ENCODE peak calls at places on chromosomes 4 and X, in ten cellular contexts. S, B, X, F, W, R, M, I, D and A are unnamed samples.

GRCh38 chrX:134551365-134552095 is 91.6 kb downstream of the HPRT1 start:
- DNase-seq in S (no peak), B (no peak), X (no peak), F (no peak), W (no peak), R (no peak), M (no peak), I (peak), D (peak), A (no peak)

GRCh38 chr4:147546341-147546740 is 65.4 kb downstream of the EDNRA start:
- DNase-seq in S (no peak), B (no peak), X (no peak), F (no peak), W (no peak), R (no peak), M (no peak), I (peak), D (peak), A (no peak)

GRCh38 chrX:110145305-110145704 is 142.4 kb downstream of the TMEM164 start:
- DNase-seq in S (no peak), B (no peak), X (no peak), F (no peak), W (no peak), R (no peak), M (no peak), I (no peak), D (no peak), A (no peak)

GRCh38 chrX:40173662-40174593 is 76.2 kb upstream of the BCOR start:
- DNase-seq in S (peak), B (no peak), X (peak), F (no peak), W (peak), R (no peak), M (peak), I (no peak), D (no peak), A (peak)

GRCh38 chr4:82621212-82621611 is 59.4 kb upstream of the TMEM150C start:
- DNase-seq in S (no peak), B (no peak), X (no peak), F (no peak), W (no peak), R (no peak), M (no peak), I (no peak), D (no peak), A (no peak)

GRCh38 chr4:83124079-83124780 is 9.7 kb upstream of the PLAC8 start:
- DNase-seq in S (no peak), B (no peak), X (peak), F (peak), W (no peak), R (no peak), M (no peak), I (no peak), D (no peak), A (no peak)

GRCh38 chr4:190020790-190021717 is 6.0 kb downstream of the FRG2 start:
- DNase-seq in S (peak), B (no peak), X (no peak), F (no peak), W (no peak), R (no peak), M (peak), I (peak), D (peak), A (peak)

GRCh38 chrX:29024813-29025342 is 437.6 kb downstream of the IL1RAPL1 start:
- DNase-seq in S (no peak), B (no peak), X (no peak), F (peak), W (no peak), R (no peak), M (no peak), I (peak), D (peak), A (no peak)

GRCh38 chr4:149279331-149279730 is 536.3 kb downstream of the IQCM start:
- DNase-seq in S (no peak), B (no peak), X (no peak), F (no peak), W (no peak), R (no peak), M (no peak), I (no peak), D (no peak), A (no peak)

GRCh38 chr4:163568835-163569234 is 74.3 kb downstream of the TMA16 start:
- DNase-seq in S (no peak), B (no peak), X (no peak), F (no peak), W (no peak), R (no peak), M (no peak), I (no peak), D (no peak), A (no peak)

GRCh38 chr4:75004755-75005668 is 72.1 kb downstream of the PARM1 start:
- DNase-seq in S (no peak), B (no peak), X (no peak), F (no peak), W (no peak), R (no peak), M (no peak), I (no peak), D (no peak), A (no peak)